ENCODE peak calls at places on chromosome 14, in ten cellular contexts. N is thoracic aorta, J is Panc1, E is cardiac muscle cell, Y is esophagus muscularis mucosa, D is tibial artery, Z is Peyer's patch, W is sigmoid colon, O is left lung, B is astrocyte. P is an unnamed sample.

GRCh38 chr14:65423986-65424385 is 11.5 kb downstream of the FUT8 start:
- DNase-seq in J (no peak), D (no peak), E (no peak), N (no peak), W (no peak), O (no peak), Y (no peak), Z (no peak), B (no peak), P (no peak)

GRCh38 chr14:43894534-43894933 is 612.5 kb downstream of the FSCB start:
- DNase-seq in Y (no peak), E (peak), O (no peak), B (no peak), W (no peak), N (no peak), J (no peak), D (no peak), Z (no peak), P (no peak)

GRCh38 chr14:91225025-91225424 is 19.5 kb downstream of the GPR68 start:
- DNase-seq in W (no peak), O (no peak), D (no peak), J (no peak), B (peak), N (no peak), E (no peak), Z (no peak), Y (no peak), P (no peak)

GRCh38 chr14:90883782-90884181 is 67.6 kb upstream of the TTC7B start:
- DNase-seq in J (no peak), O (no peak), B (peak), Y (no peak), D (no peak), N (no peak), W (no peak), E (no peak), Z (no peak), P (no peak)

GRCh38 chr14:59278111-59278510 is 89.6 kb downstream of the DAAM1 start:
- DNase-seq in O (no peak), Z (no peak), B (peak), Y (no peak), N (no peak), J (peak), E (no peak), D (no peak), W (no peak), P (no peak)

GRCh38 chr14:73723799-73724621 is 9.8 kb upstream of the PNMA1 start:
- DNase-seq in N (peak), Z (no peak), D (peak), E (no peak), O (peak), J (no peak), B (peak), Y (peak), W (peak), P (peak)

GRCh38 chr14:105477659-105478623 is 3.3 kb downstream of the CRIP2 start:
- DNase-seq in B (no peak), W (no peak), E (no peak), J (no peak), O (no peak), N (no peak), Y (no peak), Z (no peak), D (peak), P (no peak)

GRCh38 chr14:36996133-36996856 is 176.1 kb downstream of the SLC25A21 start:
- DNase-seq in D (no peak), B (peak), N (no peak), Y (no peak), Z (no peak), O (no peak), W (no peak), E (no peak), J (no peak), P (no peak)

GRCh38 chr14:35594616-35595015 is 60.7 kb downstream of the INSM2 start:
- DNase-seq in Y (no peak), N (no peak), E (no peak), W (no peak), D (no peak), B (peak), Z (no peak), J (no peak), O (no peak), P (no peak)

GRCh38 chr14:35600253-35600652 is 66.3 kb downstream of the INSM2 start:
- DNase-seq in W (no peak), Z (no peak), O (no peak), B (no peak), Y (no peak), J (no peak), N (no peak), D (no peak), E (no peak), P (no peak)
- H3K27ac ChIP-seq in W (no peak), Z (no peak), O (no peak), B (no peak), Y (no peak), J (no peak), N (no peak), D (no peak), E (no peak), P (no peak)

DNA sequence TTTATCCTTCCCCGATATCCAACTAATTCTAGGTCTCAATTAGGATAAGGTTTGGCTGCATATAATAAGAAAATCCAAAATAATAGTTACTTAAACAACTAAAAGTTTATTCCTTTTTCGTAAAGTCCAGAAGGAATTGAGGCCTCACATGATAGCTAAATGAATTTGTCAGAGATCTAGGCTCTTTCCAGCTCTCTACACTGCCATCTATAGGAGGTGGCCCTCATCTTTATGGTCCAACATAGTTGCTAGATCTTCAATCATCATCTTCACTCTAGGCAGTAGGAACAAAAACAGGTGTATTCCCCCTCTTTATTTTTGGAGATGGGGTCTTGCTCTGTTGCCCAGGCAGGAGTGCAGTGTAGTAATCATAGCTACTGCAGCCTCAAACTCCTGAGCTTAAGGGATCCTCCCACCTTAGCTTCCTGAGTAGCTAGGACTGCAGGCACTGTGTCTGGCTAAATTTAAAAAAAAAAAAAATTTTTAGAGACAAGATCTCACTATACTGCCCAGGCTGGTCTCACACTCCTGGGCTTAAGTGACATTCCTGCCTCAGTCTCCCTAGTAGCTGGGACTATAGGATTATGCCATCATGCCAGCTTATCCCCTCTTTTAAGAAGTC is 46.5 kb upstream of the SAV1 start:
- DNase-seq in Y (no peak), Z (no peak), O (no peak), B (peak), N (no peak), E (peak), D (no peak), W (no peak), J (no peak), P (no peak)
- H3K4me3 ChIP-seq in Y (no peak), Z (no peak), O (no peak), B (no peak), N (no peak), E (no peak), D (no peak), W (no peak), J (no peak), P (no peak)

GRCh38 chr14:55157080-55157479 is 28.0 kb downstream of the LGALS3 start:
- DNase-seq in N (no peak), W (no peak), Y (no peak), D (no peak), E (no peak), J (no peak), Z (no peak), O (no peak), B (no peak), P (no peak)

GRCh38 chr14:55158412-55158811 is 29.4 kb downstream of the LGALS3 start:
- DNase-seq in B (no peak), D (no peak), N (no peak), J (no peak), Y (no peak), E (no peak), O (no peak), Z (no peak), W (no peak), P (no peak)

DNA sequence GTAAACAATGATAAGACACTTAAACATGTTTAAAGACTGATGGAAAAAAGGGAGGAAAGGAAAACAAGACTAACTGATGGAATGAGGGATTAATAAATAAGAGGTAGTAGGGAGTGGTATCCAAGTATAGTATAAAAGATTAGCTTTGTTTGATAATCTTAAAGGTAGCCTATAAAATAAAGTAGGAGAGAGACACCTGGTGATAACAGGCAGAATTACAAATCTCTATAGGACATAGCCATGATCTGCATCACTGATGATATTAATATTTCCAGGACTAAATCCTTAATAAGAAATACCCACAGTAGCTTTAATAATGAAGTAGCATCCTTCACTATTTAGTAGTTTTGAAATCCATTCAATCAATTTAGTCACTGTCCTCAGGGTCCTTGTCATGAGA is 30.4 kb downstream of the DLGAP5 start:
- DNase-seq in Y (no peak), O (no peak), Z (no peak), E (no peak), J (peak), B (peak), D (no peak), W (no peak), N (no peak), P (no peak)
- TF ChIP-seq CTCF in Y (peak), O (peak), Z (peak), E (peak), J (peak), B (peak), D (peak), W (peak), N (peak), P (peak)

GRCh38 chr14:96094656-96095055 is 55.5 kb downstream of the C14orf132 start:
- DNase-seq in O (no peak), N (no peak), W (no peak), D (peak), E (no peak), Y (no peak), Z (no peak), J (no peak), B (no peak), P (no peak)

GRCh38 chr14:96091941-96092411 is 52.8 kb downstream of the C14orf132 start:
- DNase-seq in B (peak), Z (no peak), D (peak), W (no peak), O (no peak), Y (no peak), E (no peak), J (no peak), N (no peak), P (no peak)

GRCh38 chr14:96094211-96094610 is 55.0 kb downstream of the C14orf132 start:
- DNase-seq in W (no peak), O (no peak), Y (no peak), N (no peak), E (no peak), B (no peak), D (peak), Z (no peak), J (no peak), P (no peak)

GRCh38 chr14:96091149-96091693 is 52.1 kb downstream of the C14orf132 start:
- DNase-seq in E (no peak), N (no peak), W (no peak), Y (no peak), J (no peak), D (peak), O (no peak), Z (no peak), B (no peak), P (no peak)

GRCh38 chr14:96092936-96093335 is 53.8 kb downstream of the C14orf132 start:
- DNase-seq in D (peak), Z (no peak), Y (no peak), B (no peak), E (no peak), N (no peak), J (no peak), W (no peak), O (no peak), P (no peak)
- H3K27ac ChIP-seq in D (no peak), Z (no peak), Y (no peak), B (peak), E (no peak), N (no peak), J (no peak), W (no peak), O (no peak), P (no peak)

DNA sequence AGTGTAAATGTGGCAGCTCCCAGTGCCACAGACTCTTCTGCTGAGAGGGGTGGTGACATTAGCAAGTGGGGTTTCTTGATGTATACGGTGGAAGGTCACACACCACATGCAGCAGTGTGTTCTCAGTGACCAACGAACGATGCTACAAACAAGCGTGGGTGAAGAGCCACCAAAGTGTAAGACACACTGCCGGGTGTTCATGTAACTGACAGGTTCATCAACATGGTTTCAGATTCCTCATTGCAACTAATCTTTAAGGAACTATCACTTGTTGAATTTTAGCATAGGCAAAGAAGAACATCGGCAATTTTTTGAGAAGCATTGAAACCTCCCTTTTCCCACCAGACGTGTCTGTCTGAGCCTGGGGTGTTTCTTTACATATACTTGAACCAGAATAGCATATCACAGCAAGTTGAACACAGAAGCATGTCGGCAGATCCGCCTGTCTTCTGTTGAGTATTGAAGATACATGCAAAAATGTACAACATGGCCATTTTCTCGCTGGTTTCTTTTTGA is 58.8 kb downstream of the PPP2R5C start:
- DNase-seq in E (no peak), B (no peak), N (no peak), W (no peak), Z (no peak), J (no peak), D (no peak), O (no peak), Y (no peak), P (no peak)
- H3K4me3 ChIP-seq in E (no peak), B (no peak), N (no peak), W (no peak), Z (no peak), J (no peak), D (no peak), O (no peak), Y (no peak), P (no peak)

GRCh38 chr14:21436567-21437062 is 19.3 kb downstream of the CHD8 start:
- DNase-seq in D (no peak), E (no peak), J (no peak), N (no peak), O (no peak), W (no peak), B (no peak), Z (no peak), Y (no peak), P (no peak)
- TF ChIP-seq CTCF in D (no peak), E (no peak), J (no peak), N (no peak), O (no peak), W (no peak), B (no peak), Z (no peak), Y (no peak), P (no peak)

GRCh38 chr14:81315344-81315743 is 84.8 kb downstream of the STON2 start:
- DNase-seq in E (no peak), D (no peak), Z (no peak), Y (no peak), O (no peak), B (peak), J (no peak), W (no peak), N (no peak), P (no peak)
- H3K27ac ChIP-seq in E (no peak), D (no peak), Z (no peak), Y (no peak), O (no peak), B (no peak), J (no peak), W (no peak), N (no peak), P (no peak)

GRCh38 chr14:89304972-89305703 is 111.9 kb downstream of the FOXN3 start:
- DNase-seq in Y (no peak), E (no peak), J (no peak), B (peak), W (peak), N (no peak), D (peak), Z (no peak), O (peak), P (no peak)
- H3K4me3 ChIP-seq in Y (no peak), E (no peak), J (no peak), B (no peak), W (no peak), N (peak), D (peak), Z (no peak), O (no peak), P (no peak)

P was measured in upper lobe of right lung.